ENCODE peak calls at places on chromosomes 1 and 21, in nine cellular contexts. A is osteocyte, O is cardiac muscle cell, X is hepatocyte, I is GM12864, B is neural progenitor cell, N is cardiac fibroblast, L is stomach, R is endothelial cell. K is an unnamed sample.

GRCh38 chr1:116133696-116134095 is 22.5 kb downstream of the MAB21L3 start:
- DNase-seq in A (peak; percentile 54), O (no peak), X (no peak), I (no peak), B (no peak), N (no peak), L (no peak), R (no peak), K (no peak)

GRCh38 chr1:225834417-225835329 is 24.7 kb downstream of the EPHX1 start:
- DNase-seq in A (no peak), O (no peak), X (peak; percentile 55), I (no peak), B (no peak), N (peak; percentile 97), L (peak; percentile 55), R (no peak), K (no peak)

GRCh38 chr1:63701187-63701586 is 72.6 kb upstream of the ROR1 start:
- DNase-seq in A (no peak), O (no peak), X (peak; percentile 34), I (no peak), B (no peak), N (no peak), L (peak; percentile 80), R (no peak), K (no peak)

GRCh38 chr21:39033878-39034589 is 149.2 kb downstream of the PSMG1 start:
- DNase-seq in A (no peak), O (no peak), X (peak; percentile 67), I (no peak), B (no peak), N (peak; percentile 44), L (peak; percentile 63), R (no peak), K (no peak)

GRCh38 chr1:198729195-198729863 is 90.5 kb downstream of the PTPRC start:
- DNase-seq in A (no peak), O (no peak), X (no peak), I (no peak), B (no peak), N (no peak), L (no peak), R (no peak), K (no peak)

GRCh38 chr1:201603613-201604232 is 64.8 kb downstream of the NAV1 start:
- DNase-seq in A (no peak), O (no peak), X (no peak), I (no peak), B (no peak), N (no peak), L (no peak), R (no peak), K (no peak)

GRCh38 chr1:205594846-205595245 is 37.0 kb downstream of the ELK4 start:
- DNase-seq in A (peak; percentile 42), O (no peak), X (no peak), I (no peak), B (no peak), N (no peak), L (no peak), R (no peak), K (no peak)

GRCh38 chr1:87644500-87645245 is 316.0 kb downstream of the LMO4 start:
- DNase-seq in A (no peak), O (no peak), X (peak; percentile 27), I (no peak), B (no peak), N (peak; percentile 32), L (no peak), R (no peak), K (no peak)

GRCh38 chr21:31336739-31337040 is 7.4 kb downstream of the TIAM1 start:
- DNase-seq in A (no peak), O (no peak), X (no peak), I (no peak), B (no peak), N (no peak), L (no peak), R (no peak), K (no peak)

GRCh38 chr1:14810631-14811325 is 212.3 kb downstream of the KAZN start:
- DNase-seq in A (no peak), O (no peak), X (no peak), I (no peak), B (no peak), N (no peak), L (no peak), R (no peak), K (no peak)

GRCh38 chr1:91281782-91282181 is 122.9 kb downstream of the HFM1 start:
- DNase-seq in A (no peak), O (no peak), X (no peak), I (no peak), B (no peak), N (no peak), L (no peak), R (no peak), K (no peak)
- TF ChIP-seq CTCF in A (no peak), O (no peak), X (no peak), I (no peak), B (no peak), N (no peak), L (no peak), R (no peak), K (no peak)

GRCh38 chr1:215228193-215228592 is 145.7 kb downstream of the KCNK2 start:
- DNase-seq in A (no peak), O (no peak), X (no peak), I (no peak), B (no peak), N (no peak), L (no peak), R (no peak), K (no peak)

DNA sequence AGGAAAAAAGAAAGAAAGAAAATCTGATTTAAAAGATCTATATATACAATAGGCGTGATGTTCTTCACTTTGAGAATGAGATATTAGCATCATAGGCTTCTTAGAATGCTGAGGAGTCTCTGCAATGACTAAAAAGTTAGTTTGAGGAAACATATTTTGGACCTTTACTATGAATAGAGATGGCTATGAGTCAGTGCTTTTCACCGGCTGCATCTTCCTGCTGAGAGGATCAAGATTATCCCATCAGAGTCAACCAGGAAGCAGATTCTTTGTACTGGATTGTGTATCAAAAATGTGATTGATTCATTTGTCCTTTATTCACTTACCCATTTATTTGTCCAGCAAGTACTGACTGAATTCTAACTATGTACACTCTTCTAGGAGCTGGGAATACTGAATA is 144.2 kb downstream of the KCNK2 start:
- DNase-seq in A (no peak), O (no peak), X (no peak), I (no peak), B (no peak), N (no peak), L (no peak), R (no peak), K (no peak)
- TF ChIP-seq CTCF in A (no peak), O (no peak), X (no peak), I (no peak), B (no peak), N (no peak), L (no peak), R (no peak), K (no peak)

GRCh38 chr1:221541296-221541695 is 200.6 kb downstream of the DUSP10 start:
- DNase-seq in A (no peak), O (no peak), X (no peak), I (no peak), B (no peak), N (no peak), L (no peak), R (no peak), K (no peak)

GRCh38 chr1:221548942-221549341 is 192.9 kb downstream of the DUSP10 start:
- DNase-seq in A (no peak), O (no peak), X (no peak), I (no peak), B (no peak), N (no peak), L (no peak), R (no peak), K (no peak)

GRCh38 chr1:221543529-221544120 is 198.3 kb downstream of the DUSP10 start:
- DNase-seq in A (no peak), O (no peak), X (peak; percentile 29), I (no peak), B (peak; percentile 23), N (peak; percentile 65), L (no peak), R (no peak), K (peak; percentile 27)
- TF ChIP-seq CTCF in A (peak; percentile 62), O (peak; percentile 59), X (peak; percentile 70), I (peak; percentile 43), B (peak; percentile 66), N (peak; percentile 56), L (peak; percentile 32), R (peak; percentile 31), K (peak; percentile 24)

DNA sequence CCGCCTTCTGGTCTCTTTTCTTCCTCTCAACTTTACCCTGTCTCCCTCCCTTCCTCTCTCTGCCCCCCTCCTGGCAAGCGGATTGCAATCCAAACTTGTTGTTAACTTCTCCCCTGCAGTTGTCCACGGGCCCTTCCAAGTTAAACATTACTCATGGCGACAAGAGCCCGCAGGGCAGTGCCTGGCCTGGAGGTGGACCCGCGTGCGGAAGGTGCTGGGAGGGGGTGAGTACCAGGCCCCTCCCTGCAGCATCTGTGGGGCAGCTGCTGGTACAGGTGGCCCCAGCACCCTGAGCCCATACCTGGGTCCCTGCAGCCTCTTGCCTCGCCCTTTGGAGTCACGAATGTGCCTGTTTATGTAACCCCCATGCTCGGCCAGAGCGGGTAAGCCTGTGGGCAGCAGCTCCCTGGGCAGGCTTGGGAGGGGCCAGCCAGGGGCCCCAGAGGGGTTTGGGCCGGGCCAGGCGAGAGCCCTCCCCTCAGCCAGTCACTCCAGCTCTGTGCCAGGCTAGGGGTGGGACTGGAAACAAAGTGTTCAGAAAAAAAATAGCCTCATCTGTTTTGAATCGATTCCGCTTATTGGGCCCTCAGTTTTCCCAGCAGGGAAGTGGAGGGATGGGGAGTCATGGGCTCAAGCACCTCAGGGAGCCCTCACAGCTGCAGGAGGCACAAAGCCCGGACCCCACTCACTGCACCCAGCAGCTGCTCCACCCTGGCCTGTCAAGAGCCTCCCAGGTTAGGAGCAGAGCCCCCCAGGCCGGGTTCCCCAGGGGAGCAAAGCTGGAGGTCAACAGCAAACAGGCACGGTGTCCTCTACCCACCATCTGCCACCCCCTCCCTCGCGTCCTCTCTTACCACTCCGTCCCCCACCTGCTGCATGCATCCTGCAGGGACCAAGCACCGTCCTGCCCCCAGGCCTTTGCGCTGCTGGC is 14.0 kb upstream of the FAAP20 start:
- DNase-seq in A (peak; percentile 94), O (no peak), X (peak; percentile 85), I (no peak), B (no peak), N (peak; percentile 92), L (peak; percentile 88), R (no peak), K (no peak)
- TF ChIP-seq CTCF in A (peak; percentile 35), O (no peak), X (no peak), I (no peak), B (no peak), N (peak; percentile 20), L (no peak), R (no peak), K (no peak)

DNA sequence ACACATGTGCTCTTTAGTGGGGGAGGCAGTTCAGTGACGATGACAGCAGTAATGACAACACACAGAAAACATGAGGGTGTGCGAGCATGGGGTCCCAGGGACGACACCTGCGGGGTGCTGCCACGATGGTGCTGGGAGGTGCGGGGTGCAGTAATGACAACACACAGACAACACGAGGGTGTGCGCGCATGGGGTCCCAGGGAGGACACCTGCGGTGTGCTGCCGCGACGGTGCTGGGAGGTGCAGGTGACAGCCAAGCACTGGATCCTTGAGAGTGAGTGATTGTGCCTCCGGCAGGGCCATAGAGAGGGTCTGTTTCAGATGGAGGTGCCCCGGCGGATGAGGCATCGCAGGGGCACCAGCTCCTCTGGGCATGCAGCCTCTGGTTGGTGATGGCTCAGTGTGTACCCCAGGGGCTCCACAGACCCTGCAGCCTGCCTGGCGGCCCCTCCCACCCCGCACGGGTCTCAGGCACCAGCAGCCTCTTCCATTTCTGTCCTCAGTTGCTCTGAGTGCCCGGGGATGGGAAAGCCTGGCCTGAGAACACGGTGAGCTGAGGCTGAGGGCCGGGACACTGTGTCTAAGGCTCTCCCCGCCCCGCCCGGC is 191.7 kb upstream of the ARHGEF16 start:
- DNase-seq in A (no peak), O (no peak), X (no peak), I (no peak), B (no peak), N (no peak), L (no peak), R (no peak), K (no peak)
- TF ChIP-seq CTCF in A (no peak), O (no peak), X (no peak), I (no peak), B (no peak), N (no peak), L (no peak), R (no peak), K (no peak)